ENCODE peak calls at places on chromosomes 13 and 19, in six cellular contexts. R, P, F, O, C and B are unnamed samples.

GRCh38 chr19:33440241-33440640 is 66.7 kb downstream of the CEBPG start:
- DNase-seq in R (no peak), P (no peak), F (no peak), O (no peak), C (no peak), B (no peak)

GRCh38 chr13:90686438-90686837 is 661.0 kb upstream of the MIR17HG start:
- DNase-seq in R (peak; percentile 65), P (no peak), F (no peak), O (peak; percentile 52), C (no peak), B (no peak)

GRCh38 chr13:113086991-113087922 is 18.3 kb upstream of the F7 start:
- DNase-seq in R (no peak), P (no peak), F (no peak), O (no peak), C (no peak), B (peak; percentile 38)

GRCh38 chr19:49335071-49335783 is at the start of gene CD37:
- DNase-seq in R (no peak), P (no peak), F (peak; percentile 33), O (no peak), C (no peak), B (peak; percentile 48)

GRCh38 chr13:103731959-103732358 is 665.7 kb upstream of the SLC10A2 start:
- DNase-seq in R (no peak), P (no peak), F (no peak), O (no peak), C (no peak), B (no peak)

GRCh38 chr19:39832341-39833083 is 1.4 kb downstream of the DYRK1B start:
- DNase-seq in R (no peak), P (no peak), F (no peak), O (no peak), C (no peak), B (no peak)

GRCh38 chr13:112587359-112587766 is 590 bp downstream of the TUBGCP3 start:
- DNase-seq in R (peak; percentile 86), P (peak; percentile 62), F (peak; percentile 82), O (peak; percentile 90), C (peak; percentile 85), B (peak; percentile 82)

GRCh38 chr13:110664673-110665072 is 41.2 kb downstream of the CARS2 start:
- DNase-seq in R (no peak), P (no peak), F (no peak), O (no peak), C (no peak), B (no peak)

GRCh38 chr19:38724380-38724854 is 19.9 kb downstream of the CAPN12 start:
- DNase-seq in R (no peak), P (no peak), F (no peak), O (no peak), C (no peak), B (peak; percentile 30)

GRCh38 chr19:53109527-53109926 is 6.3 kb upstream of the ZNF160 start:
- DNase-seq in R (no peak), P (no peak), F (no peak), O (no peak), C (no peak), B (no peak)

GRCh38 chr19:40687525-40688016 is 2.9 kb downstream of the NUMBL start:
- DNase-seq in R (peak; percentile 86), P (peak; percentile 72), F (peak; percentile 75), O (peak; percentile 84), C (no peak), B (peak; percentile 75)

GRCh38 chr19:10001899-10002298 is 8.4 kb downstream of the COL5A3 start:
- DNase-seq in R (no peak), P (no peak), F (peak; percentile 67), O (no peak), C (peak; percentile 17), B (peak; percentile 75)

GRCh38 chr19:52190679-52191293 is 934 bp downstream of the PPP2R1A start:
- DNase-seq in R (peak; percentile 46), P (no peak), F (peak; percentile 29), O (peak; percentile 21), C (peak; percentile 38), B (peak; percentile 65)

GRCh38 chr19:19530423-19530804 is 1.7 kb downstream of the YJEFN3 start:
- DNase-seq in R (peak; percentile 36), P (no peak), F (no peak), O (no peak), C (no peak), B (no peak)

GRCh38 chr13:98495627-98496238 is 81.2 kb downstream of the STK24 start:
- DNase-seq in R (no peak), P (no peak), F (no peak), O (peak; percentile 41), C (peak; percentile 48), B (no peak)

GRCh38 chr13:70098669-70099068 is 9.0 kb upstream of the ATXN8OS start:
- DNase-seq in R (no peak), P (no peak), F (no peak), O (no peak), C (no peak), B (no peak)

GRCh38 chr19:46489445-46490272 is 6.0 kb downstream of the PNMA8B start:
- DNase-seq in R (peak; percentile 62), P (peak; percentile 47), F (peak; percentile 50), O (peak; percentile 43), C (peak; percentile 67), B (no peak)

GRCh38 chr19:4596033-4596904 is 36.8 kb upstream of the SEMA6B start:
- DNase-seq in R (no peak), P (no peak), F (no peak), O (no peak), C (peak; percentile 38), B (no peak)

GRCh38 chr13:25409938-25410337 is 38.2 kb downstream of the ATP8A2 start:
- DNase-seq in R (no peak), P (no peak), F (no peak), O (no peak), C (no peak), B (no peak)

GRCh38 chr13:92896842-92897241 is 329.8 kb upstream of the GPC6 start:
- DNase-seq in R (peak; percentile 21), P (no peak), F (no peak), O (no peak), C (peak; percentile 57), B (no peak)

GRCh38 chr13:41648314-41648935 is 191.1 kb downstream of the RGCC start:
- DNase-seq in R (peak; percentile 72), P (no peak), F (no peak), O (peak; percentile 60), C (no peak), B (no peak)

GRCh38 chr19:46256855-46257254 is 27.3 kb downstream of the IGFL1 start:
- DNase-seq in R (peak; percentile 31), P (no peak), F (no peak), O (peak; percentile 5), C (no peak), B (no peak)

GRCh38 chr13:99886706-99887105 is 84.9 kb downstream of the ZIC5 start:
- DNase-seq in R (no peak), P (no peak), F (no peak), O (no peak), C (no peak), B (no peak)

GRCh38 chr19:21023901-21024300 is 3.4 kb downstream of the ZNF430 start:
- DNase-seq in R (peak; percentile 65), P (no peak), F (no peak), O (peak; percentile 24), C (no peak), B (no peak)

GRCh38 chr13:40617801-40618356 is 48.6 kb downstream of the FOXO1 start:
- DNase-seq in R (no peak), P (no peak), F (no peak), O (no peak), C (no peak), B (no peak)

GRCh38 chr13:99415851-99416331 is 85.4 kb upstream of the TM9SF2 start:
- DNase-seq in R (no peak), P (no peak), F (no peak), O (no peak), C (no peak), B (no peak)

GRCh38 chr19:38663957-38664502 is 16.6 kb downstream of the ACTN4 start:
- DNase-seq in R (no peak), P (no peak), F (no peak), O (no peak), C (no peak), B (no peak)

GRCh38 chr13:43611631-43612416 is 174.9 kb downstream of the ENOX1 start:
- DNase-seq in R (no peak), P (no peak), F (no peak), O (no peak), C (no peak), B (no peak)

DNA sequence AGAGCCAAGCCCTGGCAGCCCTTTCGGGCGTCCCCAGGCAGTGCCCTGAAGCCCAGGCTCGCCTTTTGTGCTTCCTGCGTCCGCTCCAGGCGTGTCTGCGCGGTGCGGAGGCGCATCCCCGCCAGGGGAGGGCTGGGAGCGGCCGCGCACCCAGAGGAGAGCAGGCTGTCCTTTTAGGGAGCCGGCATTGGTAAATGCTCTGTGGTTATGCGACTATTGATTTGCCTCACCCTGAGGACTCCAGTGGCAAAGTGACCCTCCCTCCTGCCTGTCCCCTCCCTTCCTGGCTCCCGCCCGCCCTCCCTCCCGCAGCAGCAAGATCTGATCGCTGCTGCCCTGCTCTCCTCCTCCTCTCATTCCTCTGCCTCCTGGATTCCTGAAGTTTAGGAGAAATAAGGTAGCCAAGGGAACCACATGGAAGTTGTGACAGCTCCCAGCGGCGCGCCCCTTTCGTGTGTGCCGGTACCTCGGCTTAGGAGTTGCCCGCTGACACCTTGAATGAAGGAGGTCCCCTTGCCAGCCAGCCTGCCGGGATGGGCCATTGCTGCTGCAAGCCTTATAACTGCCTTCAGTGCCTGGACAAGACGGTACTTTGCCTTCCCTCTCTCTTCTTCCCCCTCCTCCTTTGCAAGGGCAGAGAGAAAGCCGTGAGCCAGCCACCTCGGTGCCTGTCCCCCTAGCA is 167.0 kb downstream of the SLC7A1 start:
- DNase-seq in R (no peak), P (no peak), F (no peak), O (no peak), C (peak; percentile 71), B (no peak)
- TF ChIP-seq CTCF in R (no peak), P (no peak), F (no peak), O (peak; percentile 7), C (no peak), B (no peak)

DNA sequence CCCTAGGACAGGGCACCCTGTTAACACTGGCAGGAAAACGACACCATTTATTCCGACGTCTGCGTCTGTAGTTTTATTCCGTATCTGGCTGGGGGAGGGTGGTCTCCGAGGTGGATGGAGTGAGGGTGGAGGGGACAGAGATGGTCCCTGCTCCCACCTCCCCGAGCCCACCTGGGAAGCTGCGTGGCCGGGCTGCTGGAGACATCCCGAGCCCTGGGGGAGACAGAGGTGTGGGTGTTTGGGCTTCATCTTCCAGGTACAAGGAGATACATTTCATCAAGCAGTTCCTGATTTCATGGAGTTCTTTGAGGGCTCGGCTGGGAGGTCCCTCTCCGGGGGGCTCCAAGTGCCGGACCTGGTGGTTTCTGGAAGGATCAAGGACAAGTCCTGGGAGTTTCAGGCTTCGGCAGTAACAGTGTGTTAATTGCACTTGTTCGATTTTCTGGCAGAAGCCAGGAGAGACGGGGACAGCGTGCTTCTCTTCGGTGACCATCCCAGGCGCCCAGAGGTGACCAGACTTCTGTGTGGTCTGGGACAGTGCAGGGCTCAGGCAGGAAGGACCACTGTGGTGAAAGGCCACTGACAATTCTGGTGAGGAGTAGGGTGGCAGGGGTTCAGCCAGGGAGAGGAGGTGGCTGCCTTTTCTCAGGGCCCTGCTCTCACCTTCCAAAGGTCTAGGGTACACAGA is 20.1 kb upstream of the MKNK2 start:
- DNase-seq in R (no peak), P (no peak), F (no peak), O (no peak), C (no peak), B (peak; percentile 46)
- TF ChIP-seq CTCF in R (no peak), P (no peak), F (no peak), O (no peak), C (no peak), B (no peak)

GRCh38 chr19:13036366-13036976 is 41.2 kb downstream of the NFIX start:
- DNase-seq in R (peak; percentile 29), P (no peak), F (peak; percentile 66), O (no peak), C (no peak), B (peak; percentile 81)
- TF ChIP-seq CTCF in R (no peak), P (no peak), F (no peak), O (no peak), C (peak; percentile 5), B (no peak)

GRCh38 chr13:39047560-39047959 is 9.3 kb downstream of the NHLRC3 start:
- DNase-seq in R (no peak), P (no peak), F (no peak), O (no peak), C (peak; percentile 42), B (no peak)
- TF ChIP-seq CTCF in R (no peak), P (no peak), F (no peak), O (peak; percentile 3), C (peak; percentile 42), B (no peak)